ENCODE peak calls at places on chromosome 6, in seven cellular contexts. U is brain microvascular endothelial cell, R is RWPE2, S is ovary, M is heart right ventricle, V is tibial artery, N is choroid plexus epithelial cell. Y is an unnamed sample.
A peak's percentile ranks its signal among the peaks of the same experiment; 100 is the strongest.

GRCh38 chr6:98530732-98531131 is 303.6 kb upstream of the POU3F2 start:
- DNase-seq in U (no peak), R (no peak), S (no peak), M (no peak), V (no peak), N (no peak), Y (no peak)

GRCh38 chr6:76495909-76496308 is 423.4 kb upstream of the IMPG1 start:
- DNase-seq in U (no peak), R (no peak), S (no peak), M (no peak), V (no peak), N (peak; percentile 5), Y (no peak)

GRCh38 chr6:96675617-96676016 is 112.7 kb downstream of the FHL5 start:
- DNase-seq in U (no peak), R (no peak), S (no peak), M (no peak), V (no peak), N (no peak), Y (no peak)

GRCh38 chr6:13712485-13712990 is 903 bp upstream of the RANBP9 start:
- DNase-seq in U (no peak), R (no peak), S (peak; percentile 28), M (no peak), V (no peak), N (peak; percentile 36), Y (no peak)

GRCh38 chr6:170273191-170273590 is 17.7 kb downstream of the DLL1 start:
- DNase-seq in U (no peak), R (no peak), S (no peak), M (no peak), V (no peak), N (no peak), Y (no peak)

GRCh38 chr6:114543696-114544095 is 200.9 kb upstream of the HS3ST5 start:
- DNase-seq in U (no peak), R (no peak), S (no peak), M (no peak), V (no peak), N (no peak), Y (no peak)

GRCh38 chr6:151690768-151691562 is 116.5 kb upstream of the ESR1 start:
- DNase-seq in U (no peak), R (no peak), S (no peak), M (no peak), V (no peak), N (peak; percentile 50), Y (no peak)

GRCh38 chr6:165679326-165679725 is 16.3 kb upstream of the PDE10A start:
- DNase-seq in U (no peak), R (no peak), S (no peak), M (no peak), V (no peak), N (no peak), Y (no peak)

GRCh38 chr6:91081452-91082067 is 494.7 kb upstream of the MAP3K7 start:
- DNase-seq in U (peak; percentile 53), R (no peak), S (no peak), M (no peak), V (no peak), N (peak; percentile 87), Y (peak; percentile 7)

GRCh38 chr6:148479498-148479897 is 136.9 kb downstream of the SASH1 start:
- DNase-seq in U (no peak), R (no peak), S (no peak), M (no peak), V (no peak), N (no peak), Y (no peak)

GRCh38 chr6:293185-294174 is 1.2 kb downstream of the DUSP22 start:
- DNase-seq in U (no peak), R (no peak), S (peak; percentile 63), M (peak; percentile 50), V (peak; percentile 71), N (peak; percentile 20), Y (no peak)

GRCh38 chr6:74182992-74183391 is 487.0 kb downstream of the CD109 start:
- DNase-seq in U (no peak), R (no peak), S (no peak), M (no peak), V (no peak), N (no peak), Y (no peak)

GRCh38 chr6:124535746-124536145 is 426.5 kb upstream of the RNF217 start:
- DNase-seq in U (peak; percentile 70), R (peak; percentile 66), S (no peak), M (no peak), V (no peak), N (peak; percentile 92), Y (peak; percentile 39)

GRCh38 chr6:105879902-105880547 is 206.1 kb upstream of the PRDM1 start:
- DNase-seq in U (no peak), R (no peak), S (no peak), M (no peak), V (peak; percentile 71), N (no peak), Y (no peak)

GRCh38 chr6:163793584-163793983 is 379.1 kb downstream of the QKI start:
- DNase-seq in U (peak; percentile 81), R (no peak), S (no peak), M (no peak), V (no peak), N (peak; percentile 82), Y (peak; percentile 35)

GRCh38 chr6:97501875-97502274 is 218.9 kb upstream of the MMS22L start:
- DNase-seq in U (no peak), R (no peak), S (no peak), M (no peak), V (no peak), N (no peak), Y (no peak)

GRCh38 chr6:109702797-109703196 is 11.7 kb downstream of the FIG4 start:
- DNase-seq in U (no peak), R (no peak), S (no peak), M (no peak), V (no peak), N (no peak), Y (no peak)

GRCh38 chr6:87785229-87785862 is 83.3 kb upstream of the AKIRIN2 start:
- DNase-seq in U (no peak), R (no peak), S (no peak), M (no peak), V (no peak), N (no peak), Y (no peak)

GRCh38 chr6:82511546-82511945 is 147.9 kb downstream of the TPBG start:
- DNase-seq in U (no peak), R (no peak), S (no peak), M (no peak), V (no peak), N (no peak), Y (no peak)

GRCh38 chr6:84348801-84349200 is 121.4 kb upstream of the CEP162 start:
- DNase-seq in U (no peak), R (no peak), S (no peak), M (no peak), V (no peak), N (no peak), Y (no peak)

GRCh38 chr6:84344005-84344404 is 116.6 kb upstream of the CEP162 start:
- DNase-seq in U (no peak), R (no peak), S (no peak), M (no peak), V (no peak), N (no peak), Y (no peak)

GRCh38 chr6:84350397-84350796 is 123.0 kb upstream of the CEP162 start:
- DNase-seq in U (no peak), R (no peak), S (no peak), M (no peak), V (no peak), N (peak; percentile 63), Y (no peak)

GRCh38 chr6:84349542-84349941 is 122.1 kb upstream of the CEP162 start:
- DNase-seq in U (no peak), R (no peak), S (no peak), M (no peak), V (no peak), N (no peak), Y (no peak)

DNA sequence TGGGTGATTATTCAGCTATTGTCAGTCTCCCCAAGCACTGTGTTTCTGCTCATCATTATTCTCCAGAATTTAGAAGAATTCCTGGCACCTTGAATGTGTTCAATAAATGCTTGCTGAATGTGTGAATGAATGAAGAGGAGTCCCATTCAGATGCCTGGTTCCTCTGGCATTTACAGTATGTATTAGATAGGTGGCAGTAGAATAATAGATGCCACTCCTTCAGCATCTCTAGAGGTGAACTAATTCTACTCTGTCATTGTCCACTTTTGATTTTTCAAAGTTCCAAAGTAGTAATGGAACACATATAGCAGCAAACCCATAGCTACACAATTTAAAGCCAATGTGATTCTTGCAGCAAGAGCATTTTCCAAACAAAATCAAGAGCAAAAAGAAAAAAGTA is 118.9 kb upstream of the CEP162 start:
- DNase-seq in U (no peak), R (no peak), S (no peak), M (no peak), V (no peak), N (peak; percentile 30), Y (no peak)
- TF ChIP-seq CTCF in U (peak; percentile 3), R (peak; percentile 34), S (no peak), M (no peak), V (peak; percentile 18), N (peak; percentile 44), Y (no peak)

DNA sequence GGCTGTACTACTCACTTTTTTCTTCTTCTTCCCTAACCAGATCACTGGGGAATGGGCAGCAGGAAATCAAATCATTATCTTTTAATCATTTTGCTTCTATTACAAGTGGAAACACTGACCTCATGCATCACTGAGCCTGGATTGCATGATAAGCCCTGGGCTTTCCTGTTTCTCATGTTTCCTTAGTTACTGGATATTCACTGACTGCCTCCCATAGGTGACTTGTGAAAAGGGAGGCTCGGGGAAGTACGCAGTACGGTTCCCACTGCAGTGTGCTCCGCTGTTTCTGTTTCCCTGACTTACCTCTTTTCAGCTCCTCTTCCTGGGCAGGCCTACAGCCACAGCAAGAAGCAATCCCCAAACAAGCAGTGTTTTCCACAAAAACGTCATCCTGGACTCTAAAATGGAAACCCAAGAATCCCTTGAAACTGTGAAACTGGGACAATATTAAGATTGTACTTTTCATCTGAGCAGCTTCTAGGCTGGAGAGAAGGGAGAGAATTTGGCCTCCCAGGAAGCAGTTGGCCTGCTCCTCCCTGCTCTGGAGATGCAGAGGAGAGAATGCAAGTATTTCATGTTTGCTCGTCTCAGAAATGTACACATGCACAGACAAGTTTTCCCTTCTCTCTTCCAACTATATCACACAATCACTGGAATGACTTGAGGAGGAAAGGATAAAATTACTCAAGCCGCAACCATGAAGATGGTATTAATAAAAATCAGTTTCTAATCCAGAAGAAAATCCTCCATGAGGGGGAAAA is 13.1 kb downstream of the BTNL2 start:
- DNase-seq in U (peak; percentile 18), R (no peak), S (no peak), M (peak; percentile 59), V (no peak), N (peak; percentile 25), Y (no peak)
- TF ChIP-seq CTCF in U (no peak), R (peak; percentile 17), S (no peak), M (no peak), V (no peak), N (no peak), Y (no peak)

DNA sequence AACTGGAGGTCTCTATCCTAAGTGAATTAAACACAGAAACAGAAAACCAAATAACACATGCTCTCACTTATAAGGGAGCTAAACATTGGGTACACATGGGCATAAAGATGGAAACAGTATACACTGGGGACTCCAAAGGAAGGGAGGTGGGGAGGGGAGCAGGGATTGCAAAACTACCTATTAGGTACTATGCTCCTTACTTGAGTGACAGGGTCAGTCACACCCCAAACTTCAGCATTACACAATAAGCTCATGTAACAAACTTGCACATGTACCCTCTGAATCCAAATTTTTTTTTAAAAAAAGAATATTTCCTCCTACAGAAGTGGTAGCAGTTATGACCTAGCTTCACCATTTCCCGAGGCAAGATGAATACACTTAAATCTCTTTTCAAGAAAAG is 49.5 kb upstream of the MYLIP start:
- DNase-seq in U (no peak), R (no peak), S (no peak), M (no peak), V (no peak), N (no peak), Y (no peak)
- TF ChIP-seq CTCF in U (no peak), R (no peak), S (no peak), M (no peak), V (no peak), N (no peak), Y (no peak)

GRCh38 chr6:40286721-40287120 is 300.4 kb downstream of the LRFN2 start:
- DNase-seq in U (no peak), R (no peak), S (no peak), M (no peak), V (no peak), N (no peak), Y (no peak)
- TF ChIP-seq CTCF in U (no peak), R (no peak), S (no peak), M (no peak), V (no peak), N (no peak), Y (no peak)